ENCODE peak calls at places on chromosomes 11 and 22, in eight cellular contexts. One of them, this sample, is unnamed.

GRCh38 chr11:73452726-73453125 is 76.5 kb downstream of the RELT start:
- DNase-seq in chondrocyte: no peak
- DNase-seq in cardiac fibroblast: no peak
- DNase-seq in fibroblast of lung: no peak
- DNase-seq in WTC11: no peak
- DNase-seq in endothelial cell: no peak
- DNase-seq in CD4-positive, alpha-beta T cell: no peak
- DNase-seq in foreskin fibroblast: no peak
- DNase-seq in this sample: no peak

GRCh38 chr22:31102441-31103081 is 4.8 kb downstream of the SELENOM start:
- DNase-seq in foreskin fibroblast: peak
- DNase-seq in WTC11: no peak
- DNase-seq in chondrocyte: no peak
- DNase-seq in endothelial cell: no peak
- DNase-seq in cardiac fibroblast: peak
- DNase-seq in CD4-positive, alpha-beta T cell: no peak
- DNase-seq in fibroblast of lung: peak
- DNase-seq in this sample: no peak

GRCh38 chr11:126387856-126388255 is 32.4 kb downstream of the ST3GAL4 start:
- DNase-seq in fibroblast of lung: no peak
- DNase-seq in foreskin fibroblast: no peak
- DNase-seq in chondrocyte: no peak
- DNase-seq in WTC11: no peak
- DNase-seq in CD4-positive, alpha-beta T cell: no peak
- DNase-seq in cardiac fibroblast: no peak
- DNase-seq in endothelial cell: no peak
- DNase-seq in this sample: no peak

GRCh38 chr11:57288771-57289579 is 35.8 kb downstream of the TNKS1BP1 start:
- DNase-seq in cardiac fibroblast: peak
- DNase-seq in chondrocyte: no peak
- DNase-seq in fibroblast of lung: peak
- DNase-seq in endothelial cell: peak
- DNase-seq in CD4-positive, alpha-beta T cell: no peak
- DNase-seq in foreskin fibroblast: peak
- DNase-seq in WTC11: no peak
- DNase-seq in this sample: peak

GRCh38 chr22:47298017-47298820 is 535.8 kb downstream of the TBC1D22A start:
- DNase-seq in CD4-positive, alpha-beta T cell: no peak
- DNase-seq in endothelial cell: no peak
- DNase-seq in cardiac fibroblast: peak
- DNase-seq in chondrocyte: no peak
- DNase-seq in foreskin fibroblast: no peak
- DNase-seq in WTC11: no peak
- DNase-seq in fibroblast of lung: no peak
- DNase-seq in this sample: no peak

GRCh38 chr11:95444309-95445202 is 213.6 kb upstream of the SESN3 start:
- DNase-seq in foreskin fibroblast: no peak
- DNase-seq in CD4-positive, alpha-beta T cell: no peak
- DNase-seq in fibroblast of lung: no peak
- DNase-seq in chondrocyte: no peak
- DNase-seq in WTC11: no peak
- DNase-seq in endothelial cell: no peak
- DNase-seq in cardiac fibroblast: no peak
- DNase-seq in this sample: no peak

GRCh38 chr11:126925321-126926093 is 75.1 kb downstream of the KIRREL3 start:
- DNase-seq in endothelial cell: no peak
- DNase-seq in cardiac fibroblast: no peak
- DNase-seq in CD4-positive, alpha-beta T cell: no peak
- DNase-seq in WTC11: no peak
- DNase-seq in chondrocyte: no peak
- DNase-seq in foreskin fibroblast: peak
- DNase-seq in fibroblast of lung: peak
- DNase-seq in this sample: no peak

GRCh38 chr22:35996596-35996995 is 32.0 kb downstream of the RBFOX2 start:
- DNase-seq in chondrocyte: no peak
- DNase-seq in endothelial cell: no peak
- DNase-seq in fibroblast of lung: no peak
- DNase-seq in WTC11: no peak
- DNase-seq in cardiac fibroblast: no peak
- DNase-seq in CD4-positive, alpha-beta T cell: no peak
- DNase-seq in foreskin fibroblast: peak
- DNase-seq in this sample: no peak

GRCh38 chr11:12114487-12115033 is 4.2 kb downstream of the MICAL2 start:
- DNase-seq in chondrocyte: no peak
- DNase-seq in endothelial cell: no peak
- DNase-seq in cardiac fibroblast: peak
- DNase-seq in WTC11: no peak
- DNase-seq in foreskin fibroblast: no peak
- DNase-seq in CD4-positive, alpha-beta T cell: no peak
- DNase-seq in fibroblast of lung: peak
- DNase-seq in this sample: no peak

GRCh38 chr11:44125598-44125997 is 30.1 kb downstream of the EXT2 start:
- DNase-seq in endothelial cell: no peak
- DNase-seq in WTC11: no peak
- DNase-seq in fibroblast of lung: peak
- DNase-seq in cardiac fibroblast: no peak
- DNase-seq in foreskin fibroblast: no peak
- DNase-seq in CD4-positive, alpha-beta T cell: no peak
- DNase-seq in chondrocyte: no peak
- DNase-seq in this sample: no peak

GRCh38 chr11:44116433-44116832 is 21.0 kb downstream of the EXT2 start:
- DNase-seq in chondrocyte: no peak
- DNase-seq in foreskin fibroblast: no peak
- DNase-seq in fibroblast of lung: no peak
- DNase-seq in endothelial cell: no peak
- DNase-seq in WTC11: no peak
- DNase-seq in cardiac fibroblast: peak
- DNase-seq in CD4-positive, alpha-beta T cell: no peak
- DNase-seq in this sample: no peak

GRCh38 chr11:44120169-44120568 is 24.7 kb downstream of the EXT2 start:
- DNase-seq in CD4-positive, alpha-beta T cell: no peak
- DNase-seq in fibroblast of lung: no peak
- DNase-seq in endothelial cell: peak
- DNase-seq in cardiac fibroblast: no peak
- DNase-seq in chondrocyte: no peak
- DNase-seq in foreskin fibroblast: peak
- DNase-seq in WTC11: no peak
- DNase-seq in this sample: no peak
- TF ChIP-seq CTCF in CD4-positive, alpha-beta T cell: no peak
- TF ChIP-seq CTCF in fibroblast of lung: peak
- TF ChIP-seq CTCF in endothelial cell: no peak
- TF ChIP-seq CTCF in cardiac fibroblast: peak
- TF ChIP-seq CTCF in chondrocyte: peak
- TF ChIP-seq CTCF in foreskin fibroblast: peak
- TF ChIP-seq CTCF in WTC11: no peak
- TF ChIP-seq CTCF in this sample: no peak

GRCh38 chr11:809287-810039 is at the start of gene RPLP2:
- DNase-seq in foreskin fibroblast: peak
- DNase-seq in chondrocyte: no peak
- DNase-seq in CD4-positive, alpha-beta T cell: peak
- DNase-seq in fibroblast of lung: peak
- DNase-seq in cardiac fibroblast: peak
- DNase-seq in WTC11: peak
- DNase-seq in endothelial cell: peak
- DNase-seq in this sample: peak

GRCh38 chr11:812390-812789 is 2.6 kb downstream of the RPLP2 start:
- DNase-seq in CD4-positive, alpha-beta T cell: no peak
- DNase-seq in fibroblast of lung: no peak
- DNase-seq in chondrocyte: no peak
- DNase-seq in endothelial cell: no peak
- DNase-seq in WTC11: no peak
- DNase-seq in foreskin fibroblast: no peak
- DNase-seq in cardiac fibroblast: no peak
- DNase-seq in this sample: no peak

GRCh38 chr11:811446-812245 is 1.9 kb downstream of the RPLP2 start:
- DNase-seq in cardiac fibroblast: peak
- DNase-seq in fibroblast of lung: no peak
- DNase-seq in WTC11: no peak
- DNase-seq in CD4-positive, alpha-beta T cell: no peak
- DNase-seq in endothelial cell: no peak
- DNase-seq in foreskin fibroblast: peak
- DNase-seq in chondrocyte: no peak
- DNase-seq in this sample: no peak

GRCh38 chr11:808427-809286 is 1.1 kb upstream of the RPLP2 start:
- DNase-seq in foreskin fibroblast: no peak
- DNase-seq in WTC11: no peak
- DNase-seq in CD4-positive, alpha-beta T cell: peak
- DNase-seq in endothelial cell: no peak
- DNase-seq in chondrocyte: no peak
- DNase-seq in fibroblast of lung: no peak
- DNase-seq in cardiac fibroblast: no peak
- DNase-seq in this sample: no peak

DNA sequence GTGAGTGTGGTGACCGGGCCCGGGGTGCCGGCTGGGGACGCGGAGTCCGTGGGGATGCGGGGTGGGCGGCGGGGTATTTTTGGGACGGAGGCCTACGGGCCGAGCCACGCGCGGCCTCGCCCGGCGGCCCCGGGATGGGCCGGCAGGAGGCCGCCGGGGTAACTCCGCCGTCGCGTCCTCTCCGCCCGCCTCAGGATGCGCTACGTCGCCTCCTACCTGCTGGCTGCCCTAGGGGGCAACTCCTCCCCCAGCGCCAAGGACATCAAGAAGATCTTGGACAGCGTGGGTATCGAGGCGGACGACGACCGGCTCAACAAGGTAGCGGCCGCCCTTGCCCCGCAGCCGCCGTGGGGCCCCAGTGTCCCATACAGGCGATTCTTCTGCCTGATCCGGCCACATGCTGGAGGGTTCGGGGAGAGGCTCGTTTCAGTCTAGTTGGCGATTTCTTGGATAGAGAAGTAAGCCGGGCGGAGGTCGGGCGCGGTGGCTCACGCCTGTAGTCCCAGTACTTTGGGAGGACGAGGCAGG is 337 bp downstream of the RPLP2 start:
- DNase-seq in fibroblast of lung: no peak
- DNase-seq in chondrocyte: no peak
- DNase-seq in foreskin fibroblast: no peak
- DNase-seq in WTC11: no peak
- DNase-seq in cardiac fibroblast: no peak
- DNase-seq in endothelial cell: no peak
- DNase-seq in CD4-positive, alpha-beta T cell: no peak
- DNase-seq in this sample: peak
- TF ChIP-seq CTCF in fibroblast of lung: no peak
- TF ChIP-seq CTCF in chondrocyte: peak
- TF ChIP-seq CTCF in foreskin fibroblast: no peak
- TF ChIP-seq CTCF in WTC11: no peak
- TF ChIP-seq CTCF in cardiac fibroblast: no peak
- TF ChIP-seq CTCF in endothelial cell: no peak
- TF ChIP-seq CTCF in CD4-positive, alpha-beta T cell: no peak
- TF ChIP-seq CTCF in this sample: no peak

GRCh38 chr22:44730490-44731356 is 21.7 kb upstream of the ARHGAP8 start:
- DNase-seq in fibroblast of lung: no peak
- DNase-seq in CD4-positive, alpha-beta T cell: no peak
- DNase-seq in chondrocyte: no peak
- DNase-seq in endothelial cell: no peak
- DNase-seq in WTC11: no peak
- DNase-seq in foreskin fibroblast: no peak
- DNase-seq in cardiac fibroblast: no peak
- DNase-seq in this sample: no peak

GRCh38 chr22:44730034-44730433 is 22.3 kb upstream of the ARHGAP8 start:
- DNase-seq in cardiac fibroblast: no peak
- DNase-seq in chondrocyte: no peak
- DNase-seq in foreskin fibroblast: no peak
- DNase-seq in fibroblast of lung: no peak
- DNase-seq in WTC11: no peak
- DNase-seq in endothelial cell: no peak
- DNase-seq in CD4-positive, alpha-beta T cell: no peak
- DNase-seq in this sample: no peak

GRCh38 chr22:44728761-44729261 is 23.6 kb upstream of the ARHGAP8 start:
- DNase-seq in chondrocyte: no peak
- DNase-seq in WTC11: no peak
- DNase-seq in fibroblast of lung: no peak
- DNase-seq in endothelial cell: no peak
- DNase-seq in foreskin fibroblast: peak
- DNase-seq in cardiac fibroblast: no peak
- DNase-seq in CD4-positive, alpha-beta T cell: no peak
- DNase-seq in this sample: no peak

GRCh38 chr22:44727709-44728108 is 24.7 kb upstream of the ARHGAP8 start:
- DNase-seq in cardiac fibroblast: no peak
- DNase-seq in fibroblast of lung: no peak
- DNase-seq in CD4-positive, alpha-beta T cell: no peak
- DNase-seq in foreskin fibroblast: no peak
- DNase-seq in chondrocyte: no peak
- DNase-seq in endothelial cell: no peak
- DNase-seq in WTC11: no peak
- DNase-seq in this sample: no peak

DNA sequence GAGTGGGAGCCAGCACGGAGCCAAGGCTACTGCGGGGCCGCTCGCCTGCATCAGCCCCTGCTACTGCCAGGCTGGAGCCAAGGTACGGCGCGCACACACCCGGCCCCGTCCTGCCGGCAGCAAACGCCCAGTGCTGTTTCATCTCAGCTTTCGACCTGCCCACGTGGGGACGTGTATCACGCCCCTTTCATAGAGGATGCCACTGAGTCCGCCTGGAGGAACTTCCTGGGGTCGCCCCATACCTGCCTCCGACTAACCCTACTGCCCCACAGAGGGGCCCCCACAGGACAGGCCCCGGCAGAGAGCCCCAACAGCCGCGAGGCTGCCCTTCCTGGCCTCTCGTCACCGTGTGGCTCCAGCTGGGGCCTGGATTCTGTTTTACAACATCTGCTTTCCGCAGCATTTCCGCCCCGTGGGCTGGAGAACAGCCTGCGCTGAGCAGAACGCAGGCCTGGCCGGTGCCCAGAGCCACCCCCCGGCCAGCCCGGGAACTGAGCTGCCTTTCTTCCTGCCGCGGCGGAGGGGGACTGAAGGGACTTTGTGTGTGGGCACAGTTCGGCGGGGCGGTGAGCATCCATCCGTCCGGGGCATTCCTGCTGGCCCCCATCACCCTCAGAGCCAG is 22.9 kb upstream of the ARHGAP8 start:
- DNase-seq in CD4-positive, alpha-beta T cell: no peak
- DNase-seq in cardiac fibroblast: peak
- DNase-seq in WTC11: no peak
- DNase-seq in fibroblast of lung: peak
- DNase-seq in endothelial cell: no peak
- DNase-seq in foreskin fibroblast: peak
- DNase-seq in chondrocyte: no peak
- DNase-seq in this sample: no peak
- TF ChIP-seq CTCF in CD4-positive, alpha-beta T cell: no peak
- TF ChIP-seq CTCF in cardiac fibroblast: peak
- TF ChIP-seq CTCF in WTC11: no peak
- TF ChIP-seq CTCF in fibroblast of lung: peak
- TF ChIP-seq CTCF in endothelial cell: no peak
- TF ChIP-seq CTCF in foreskin fibroblast: peak
- TF ChIP-seq CTCF in chondrocyte: peak
- TF ChIP-seq CTCF in this sample: no peak

DNA sequence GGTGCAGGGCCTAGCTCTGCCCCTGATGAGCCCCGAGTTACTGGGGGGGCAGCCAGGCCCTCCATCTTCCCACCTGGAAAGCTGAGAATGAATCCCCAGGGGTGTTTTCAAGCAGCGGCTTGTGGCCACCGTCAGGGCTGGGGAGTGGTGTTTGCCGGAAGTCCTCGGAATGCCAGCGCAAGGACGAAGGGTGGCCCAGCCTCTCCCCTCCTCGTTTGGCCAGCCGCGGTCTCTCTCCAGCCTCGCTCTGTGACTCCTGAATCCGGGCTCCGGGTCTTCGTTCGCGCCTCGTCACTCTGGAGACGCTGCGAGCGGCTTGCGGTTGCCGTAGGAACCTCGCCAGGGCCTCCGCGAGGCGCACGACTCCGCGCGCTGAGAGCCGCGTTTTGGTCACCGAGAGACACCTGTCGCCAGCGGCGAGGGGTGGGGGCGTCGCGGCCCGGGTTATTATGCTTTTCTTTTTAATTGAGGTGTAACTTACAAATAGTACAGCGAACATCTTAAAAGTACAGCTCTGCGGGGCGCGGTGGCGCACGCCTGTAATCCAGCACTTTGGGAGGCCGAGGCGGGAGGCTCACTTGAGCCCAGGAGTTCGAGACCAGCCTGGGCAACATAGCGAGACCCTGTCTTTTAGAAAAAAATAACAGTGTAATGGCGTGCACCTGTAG is 6.3 kb upstream of the KDELR3 start:
- DNase-seq in WTC11: peak
- DNase-seq in fibroblast of lung: peak
- DNase-seq in endothelial cell: peak
- DNase-seq in chondrocyte: peak
- DNase-seq in cardiac fibroblast: peak
- DNase-seq in foreskin fibroblast: peak
- DNase-seq in CD4-positive, alpha-beta T cell: peak
- DNase-seq in this sample: peak
- TF ChIP-seq CTCF in WTC11: no peak
- TF ChIP-seq CTCF in fibroblast of lung: no peak
- TF ChIP-seq CTCF in endothelial cell: no peak
- TF ChIP-seq CTCF in chondrocyte: no peak
- TF ChIP-seq CTCF in cardiac fibroblast: no peak
- TF ChIP-seq CTCF in foreskin fibroblast: no peak
- TF ChIP-seq CTCF in CD4-positive, alpha-beta T cell: no peak
- TF ChIP-seq CTCF in this sample: no peak